ENCODE peak calls at places on chromosome 15, in four cellular contexts. B is tibial nerve, X is endothelial cell, G is fibroblast of the conjunctiva. U is an unnamed sample.

GRCh38 chr15:90762109-90762508 is 45.0 kb downstream of the BLM start:
- DNase-seq in B (peak), X (no peak), G (peak), U (no peak)

GRCh38 chr15:25176991-25177954 is 222.5 kb downstream of the SNRPN start:
- DNase-seq in X (peak), B (peak), G (no peak), U (no peak)

GRCh38 chr15:90481023-90481422 is 48.7 kb upstream of the CRTC3 start:
- DNase-seq in G (no peak), B (no peak), X (no peak), U (no peak)

GRCh38 chr15:69579950-69580618 is 127.5 kb downstream of the RPLP1 start:
- DNase-seq in X (no peak), B (no peak), G (no peak), U (no peak)

GRCh38 chr15:94312946-94313345 is 81.6 kb downstream of the MCTP2 start:
- DNase-seq in G (no peak), B (no peak), X (no peak), U (no peak)

GRCh38 chr15:71080705-71081104 is 34.6 kb upstream of the THSD4 start:
- DNase-seq in G (peak), B (no peak), X (no peak), U (no peak)

GRCh38 chr15:59294961-59295741 is 77.5 kb downstream of the MYO1E start:
- DNase-seq in G (peak), B (peak), X (no peak), U (peak)

GRCh38 chr15:69979269-69979668 is 118.4 kb downstream of the TLE3 start:
- DNase-seq in G (no peak), X (no peak), B (no peak), U (peak)

GRCh38 chr15:35168464-35168863 is 83.4 kb upstream of the NANOGP8 start:
- DNase-seq in G (no peak), X (no peak), B (no peak), U (no peak)

GRCh38 chr15:45991863-45992262 is 357.0 kb downstream of the SQOR start:
- DNase-seq in G (no peak), X (no peak), B (no peak), U (no peak)

U was measured in NCI-H526.